ENCODE peak calls at places on chromosomes 3 and 15, in five cellular contexts. G, I, Q, N and K are unnamed samples.
A peak's percentile ranks its signal among the peaks of the same experiment; 100 is the strongest.

GRCh38 chr15:52718551-52718950 is 39.4 kb upstream of the ATOSA start:
- DNase-seq in I (no peak), Q (no peak), G (no peak), N (no peak), K (no peak)

GRCh38 chr3:190306513-190307163 is 15.6 kb downstream of the CLDN1 start:
- DNase-seq in N (peak; percentile 27), I (no peak), Q (no peak), G (no peak), K (no peak)

GRCh38 chr3:184945886-184946625 is 134.1 kb downstream of the VPS8 start:
- DNase-seq in I (no peak), G (no peak), N (no peak), Q (no peak), K (no peak)

GRCh38 chr15:101684384-101684783 is 32.2 kb upstream of the TM2D3 start:
- DNase-seq in Q (no peak), G (no peak), I (no peak), N (peak; percentile 91), K (no peak)

GRCh38 chr15:92937880-92938279 is 37.8 kb downstream of the CHD2 start:
- DNase-seq in G (no peak), I (no peak), Q (no peak), N (no peak), K (no peak)

GRCh38 chr15:52481915-52482314 is 46.8 kb downstream of the MYO5A start:
- DNase-seq in I (peak; percentile 32), N (peak; percentile 83), Q (peak; percentile 32), G (no peak), K (peak; percentile 87)

GRCh38 chr3:143825513-143825912 is 22.8 kb downstream of the SLC9A9 start:
- DNase-seq in N (no peak), Q (no peak), G (no peak), I (no peak), K (no peak)

GRCh38 chr15:99408236-99409096 is 157.2 kb downstream of the LRRC28 start:
- DNase-seq in Q (no peak), I (no peak), G (no peak), N (peak; percentile 73), K (no peak)

GRCh38 chr3:127637546-127637945 is 8.6 kb downstream of the PODXL2 start:
- DNase-seq in Q (no peak), G (no peak), N (peak; percentile 46), I (no peak), K (peak; percentile 27)

GRCh38 chr3:46367811-46368210 is 2.9 kb upstream of the CCR5 start:
- DNase-seq in G (no peak), I (no peak), N (no peak), Q (no peak), K (no peak)

GRCh38 chr3:131218196-131218595 is 163.4 kb upstream of the NUDT16 start:
- DNase-seq in N (peak; percentile 77), I (no peak), G (no peak), Q (no peak), K (no peak)

GRCh38 chr3:147958754-147959153 is 549.6 kb downstream of the ZIC1 start:
- DNase-seq in Q (no peak), I (no peak), N (no peak), G (no peak), K (no peak)

GRCh38 chr3:3577823-3578222 is 221.4 kb upstream of the LRRN1 start:
- DNase-seq in N (no peak), G (no peak), I (no peak), Q (no peak), K (no peak)

GRCh38 chr3:41200669-41201021 is 1.3 kb downstream of the CTNNB1 start:
- DNase-seq in Q (no peak), I (peak; percentile 3), N (peak; percentile 56), G (no peak), K (peak; percentile 3)

GRCh38 chr3:99892332-99892731 is 74.7 kb downstream of the CMSS1 start:
- DNase-seq in Q (no peak), N (no peak), I (no peak), G (no peak), K (no peak)

GRCh38 chr15:43930556-43930955 is 103.8 kb downstream of the WDR76 start:
- DNase-seq in I (no peak), Q (no peak), G (no peak), N (no peak), K (no peak)

GRCh38 chr3:61997112-61997511 is 376.2 kb downstream of the FEZF2 start:
- DNase-seq in I (no peak), N (peak; percentile 43), Q (no peak), G (no peak), K (no peak)

GRCh38 chr3:9173445-9173844 is 76.0 kb downstream of the SRGAP3 start:
- DNase-seq in I (no peak), N (no peak), G (no peak), Q (no peak), K (no peak)

GRCh38 chr3:52216585-52217408 is 8.6 kb downstream of the TLR9 start:
- DNase-seq in G (no peak), Q (peak; percentile 42), N (peak; percentile 74), I (peak; percentile 57), K (peak; percentile 15)

GRCh38 chr3:12932754-12933153 is 91.4 kb upstream of the RPL32 start:
- DNase-seq in I (no peak), Q (no peak), G (no peak), N (no peak), K (no peak)

GRCh38 chr15:39629376-39629775 is 48.5 kb downstream of the THBS1 start:
- DNase-seq in G (no peak), I (peak; percentile 58), N (peak; percentile 42), Q (peak; percentile 48), K (no peak)

GRCh38 chr15:53197426-53197839 is 407.3 kb upstream of the ONECUT1 start:
- DNase-seq in G (no peak), Q (no peak), I (no peak), N (peak; percentile 75), K (no peak)

GRCh38 chr3:189534546-189534945 is 96.6 kb upstream of the TP63 start:
- DNase-seq in Q (no peak), G (no peak), I (no peak), N (no peak), K (no peak)

GRCh38 chr15:73357999-73358665 is 10.6 kb downstream of the HCN4 start:
- DNase-seq in G (no peak), N (no peak), Q (no peak), I (no peak), K (no peak)

GRCh38 chr3:15936347-15936746 is 138.6 kb upstream of the ANKRD28 start:
- DNase-seq in I (no peak), Q (no peak), N (peak; percentile 69), G (no peak), K (no peak)

GRCh38 chr3:177817746-177818145 is 620.5 kb upstream of the TBL1XR1 start:
- DNase-seq in I (no peak), Q (no peak), G (no peak), N (no peak), K (no peak)

GRCh38 chr15:72197460-72198409 is at the start of gene GRAMD2A:
- DNase-seq in Q (no peak), I (no peak), G (no peak), N (peak; percentile 67), K (no peak)

GRCh38 chr15:47762621-47763020 is 45.3 kb downstream of the SEMA6D start:
- DNase-seq in I (no peak), Q (no peak), G (no peak), N (no peak), K (no peak)

GRCh38 chr3:100782906-100783305 is 73.6 kb downstream of the TFG start:
- DNase-seq in N (peak; percentile 58), Q (no peak), I (no peak), G (no peak), K (no peak)

GRCh38 chr3:42497009-42497731 is 5.3 kb upstream of the VIPR1 start:
- DNase-seq in Q (no peak), N (no peak), G (peak; percentile 69), I (no peak), K (no peak)

GRCh38 chr15:64651573-64652260 is 123.7 kb downstream of the RBPMS2 start:
- DNase-seq in I (peak; percentile 13), N (no peak), Q (peak; percentile 14), G (no peak), K (peak; percentile 17)